ENCODE peak calls at places on chromosome 12, in ten cellular contexts. U is GM06990, I is breast epithelium, O is MM.1S, H is right atrium auricular region, S is sigmoid colon, T is HCT116, G is tibial nerve, F is cardiac muscle cell, Z is heart left ventricle. C is an unnamed sample. For H3K36me3, the result is how much of the 10 kb centered on the place peaks cover.

GRCh38 chr12:34405286-34406227 is 383.3 kb downstream of the ALG10 start:
- DNase-seq in U (no peak), I (no peak), O (no peak), H (peak), S (peak), T (no peak), G (peak), F (no peak), Z (peak), C (no peak)

GRCh38 chr12:117850048-117850447 is 118.7 kb downstream of the KSR2 start:
- DNase-seq in U (no peak), I (no peak), O (peak), H (no peak), S (no peak), T (peak), G (no peak), F (peak), Z (no peak), C (peak)

GRCh38 chr12:124236651-124237050 is 58.2 kb upstream of the RFLNA start:
- DNase-seq in U (no peak), I (no peak), O (no peak), H (no peak), S (no peak), T (peak), G (no peak), F (no peak), Z (no peak), C (peak)

GRCh38 chr12:125340791-125341190 is 275.6 kb downstream of the AACS start:
- DNase-seq in U (no peak), I (no peak), O (no peak), H (peak), S (no peak), T (no peak), G (no peak), F (peak), Z (no peak), C (peak)

GRCh38 chr12:88501976-88502938 is 78.0 kb downstream of the KITLG start:
- DNase-seq in U (no peak), I (no peak), O (no peak), H (no peak), S (no peak), T (no peak), G (no peak), F (no peak), Z (no peak), C (peak)

GRCh38 chr12:40647651-40648050 is 44.6 kb upstream of the CNTN1 start:
- DNase-seq in U (no peak), I (no peak), O (no peak), H (no peak), S (no peak), T (peak), G (no peak), F (no peak), Z (no peak), C (peak)

GRCh38 chr12:21428241-21428640 is 9.2 kb upstream of the PYROXD1 start:
- DNase-seq in U (no peak), I (no peak), O (no peak), H (no peak), S (no peak), T (no peak), G (no peak), F (no peak), Z (no peak), C (no peak)

GRCh38 chr12:111766608-111767361 is at the start of gene ALDH2:
- DNase-seq in U (peak), I (no peak), O (no peak), H (peak), S (peak), T (peak), G (peak), F (peak), Z (peak), C (no peak)

GRCh38 chr12:34347367-34347766 is 325.1 kb downstream of the ALG10 start:
- DNase-seq in U (no peak), I (no peak), O (no peak), H (no peak), S (no peak), T (no peak), G (no peak), F (no peak), Z (no peak), C (no peak)

GRCh38 chr12:105172037-105172436 is 63.9 kb downstream of the APPL2 start:
- DNase-seq in U (no peak), I (no peak), O (no peak), H (no peak), S (no peak), T (no peak), G (no peak), F (no peak), Z (no peak), C (no peak)
- H3K36me3 ChIP-seq in U (under half), I (under half), O (under half), H (half or more), S (under half), T (under half), G (half or more), F (under half), Z (half or more), C (under half)

DNA sequence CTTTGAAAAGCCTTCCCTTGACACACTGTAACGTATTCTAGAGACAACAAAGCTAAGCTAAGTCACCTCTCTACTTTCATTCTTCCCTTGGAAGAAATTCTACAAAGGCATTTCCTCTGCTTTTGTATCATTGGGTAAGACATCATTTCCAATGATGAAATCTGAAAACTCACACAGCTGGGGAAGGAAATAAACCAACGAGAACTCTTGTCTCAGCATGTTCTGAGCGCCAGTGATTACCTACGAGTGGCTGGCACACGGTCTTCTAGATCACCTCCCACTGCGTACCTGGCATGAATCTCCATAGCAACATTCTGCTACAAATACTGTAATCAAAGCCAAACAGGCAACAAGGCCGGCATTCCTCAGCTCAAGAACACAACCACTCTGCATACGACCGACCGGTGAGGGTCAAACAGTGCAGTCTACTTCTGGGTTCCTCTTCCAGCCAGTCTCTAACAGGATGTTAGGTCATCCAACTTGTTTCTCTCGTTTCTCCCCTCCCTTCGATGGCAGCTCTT is 7.6 kb downstream of the VPS37B start:
- DNase-seq in U (no peak), I (peak), O (peak), H (peak), S (no peak), T (peak), G (no peak), F (no peak), Z (no peak), C (peak)
- H3K4me3 ChIP-seq in U (peak), I (peak), O (peak), H (no peak), S (no peak), T (peak), G (no peak), F (no peak), Z (peak), C (no peak)

GRCh38 chr12:115860619-115861018 is 416.9 kb downstream of the MED13L start:
- DNase-seq in U (no peak), I (no peak), O (no peak), H (no peak), S (no peak), T (no peak), G (no peak), F (no peak), Z (no peak), C (no peak)

GRCh38 chr12:115852054-115852453 is 425.4 kb downstream of the MED13L start:
- DNase-seq in U (no peak), I (no peak), O (no peak), H (no peak), S (no peak), T (no peak), G (no peak), F (no peak), Z (no peak), C (no peak)

GRCh38 chr12:115859231-115859630 is 418.3 kb downstream of the MED13L start:
- DNase-seq in U (no peak), I (no peak), O (no peak), H (no peak), S (no peak), T (no peak), G (no peak), F (no peak), Z (no peak), C (no peak)

GRCh38 chr12:115857160-115857920 is 420.2 kb downstream of the MED13L start:
- DNase-seq in U (no peak), I (no peak), O (no peak), H (no peak), S (no peak), T (no peak), G (no peak), F (no peak), Z (no peak), C (no peak)

DNA sequence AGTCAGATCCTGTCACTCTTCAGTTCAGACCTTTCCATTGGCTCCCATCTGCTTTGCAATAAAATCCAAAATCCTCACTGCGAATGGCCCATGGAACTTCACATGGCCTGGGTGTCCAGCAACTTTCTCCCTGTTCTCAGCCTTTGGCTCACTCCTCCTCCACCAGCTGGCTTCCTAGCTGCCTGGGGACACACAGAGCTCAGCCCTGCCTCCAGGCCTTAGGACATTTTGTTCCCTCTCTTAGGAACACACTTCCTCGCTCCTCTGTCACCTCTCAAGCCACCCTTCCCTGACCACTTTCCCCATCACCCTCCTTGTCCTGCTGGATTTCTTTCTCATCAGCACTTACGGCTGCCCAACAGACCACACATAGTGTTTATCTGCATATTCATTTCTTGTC is 419.6 kb downstream of the MED13L start:
- DNase-seq in U (no peak), I (no peak), O (no peak), H (no peak), S (no peak), T (no peak), G (no peak), F (no peak), Z (no peak), C (no peak)
- TF ChIP-seq CTCF in U (no peak), I (no peak), O (no peak), H (no peak), S (no peak), T (no peak), G (no peak), F (no peak), Z (no peak), C (no peak)

DNA sequence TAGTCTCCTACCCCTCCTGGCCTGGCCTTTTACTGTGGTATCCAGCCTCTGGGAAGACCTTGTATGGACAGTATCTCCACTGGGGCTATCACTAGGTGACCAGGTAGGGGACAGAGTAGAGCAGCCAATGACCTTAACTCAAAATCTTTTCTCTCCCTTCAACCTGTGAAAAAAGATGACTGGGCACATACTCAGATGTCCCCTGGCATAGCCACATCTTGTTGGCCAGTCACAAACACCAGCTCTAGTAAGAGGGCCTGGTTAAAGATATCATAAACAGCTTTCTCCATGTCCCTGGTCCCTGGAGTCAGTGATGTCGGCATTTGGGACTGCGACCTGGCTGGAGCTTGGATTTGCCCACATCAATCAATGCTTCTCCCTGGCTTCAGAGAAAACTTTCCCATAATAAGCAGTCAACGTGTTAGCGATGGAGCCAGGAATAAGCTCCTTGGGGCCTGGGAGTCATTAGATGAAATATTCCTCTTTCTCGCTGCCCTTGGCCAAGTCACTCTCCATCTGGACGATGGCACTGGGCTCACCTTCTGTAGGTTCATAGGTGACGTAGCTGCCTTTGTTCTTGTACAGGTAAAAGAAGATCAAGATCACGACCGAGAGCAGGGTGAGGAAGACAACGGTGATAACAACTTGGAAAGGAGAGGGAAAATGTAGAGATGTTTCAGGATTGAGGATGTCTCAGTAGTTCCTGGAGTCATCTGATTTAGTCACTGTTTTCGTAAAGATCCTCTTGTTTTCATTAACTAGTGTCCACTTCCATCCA is 7.0 kb downstream of the DAZAP2 start:
- DNase-seq in U (no peak), I (no peak), O (no peak), H (no peak), S (no peak), T (no peak), G (no peak), F (no peak), Z (no peak), C (no peak)
- H3K36me3 ChIP-seq in U (under half), I (under half), O (under half), H (under half), S (under half), T (under half), G (half or more), F (under half), Z (half or more), C (under half)

GRCh38 chr12:133046698-133047097 is 9.4 kb downstream of the ZNF84 start:
- DNase-seq in U (no peak), I (no peak), O (no peak), H (no peak), S (no peak), T (no peak), G (no peak), F (no peak), Z (no peak), C (no peak)
- H3K4me3 ChIP-seq in U (no peak), I (no peak), O (no peak), H (no peak), S (no peak), T (no peak), G (no peak), F (no peak), Z (no peak), C (no peak)

GRCh38 chr12:132163041-132163910 is 19.0 kb downstream of the NOC4L start:
- DNase-seq in U (no peak), I (no peak), O (no peak), H (no peak), S (no peak), T (no peak), G (no peak), F (no peak), Z (no peak), C (no peak)

GRCh38 chr12:132162508-132163031 is 18.3 kb downstream of the NOC4L start:
- DNase-seq in U (peak), I (no peak), O (no peak), H (no peak), S (no peak), T (no peak), G (no peak), F (no peak), Z (peak), C (no peak)

GRCh38 chr12:132164426-132164825 is 20.2 kb downstream of the NOC4L start:
- DNase-seq in U (no peak), I (no peak), O (no peak), H (no peak), S (no peak), T (no peak), G (no peak), F (no peak), Z (no peak), C (no peak)

GRCh38 chr12:132165584-132165983 is 21.3 kb downstream of the NOC4L start:
- DNase-seq in U (no peak), I (no peak), O (no peak), H (no peak), S (no peak), T (no peak), G (no peak), F (no peak), Z (no peak), C (no peak)

GRCh38 chr12:132163911-132164288 is 19.6 kb downstream of the NOC4L start:
- DNase-seq in U (no peak), I (no peak), O (no peak), H (no peak), S (no peak), T (no peak), G (no peak), F (no peak), Z (no peak), C (no peak)
- TF ChIP-seq CTCF in U (no peak), I (no peak), O (no peak), H (no peak), S (no peak), T (peak), G (no peak), F (peak), Z (no peak), C (peak)

GRCh38 chr12:339557-340195 is 49.4 kb downstream of the KDM5A start:
- DNase-seq in U (no peak), I (no peak), O (no peak), H (no peak), S (no peak), T (no peak), G (no peak), F (no peak), Z (no peak), C (no peak)

GRCh38 chr12:332581-333205 is 56.4 kb downstream of the KDM5A start:
- DNase-seq in U (no peak), I (no peak), O (no peak), H (no peak), S (no peak), T (no peak), G (no peak), F (no peak), Z (no peak), C (peak)

GRCh38 chr12:331287-331686 is 57.8 kb downstream of the KDM5A start:
- DNase-seq in U (no peak), I (no peak), O (no peak), H (no peak), S (no peak), T (no peak), G (no peak), F (no peak), Z (no peak), C (no peak)

GRCh38 chr12:334114-334513 is 55.0 kb downstream of the KDM5A start:
- DNase-seq in U (no peak), I (no peak), O (no peak), H (no peak), S (no peak), T (no peak), G (no peak), F (no peak), Z (no peak), C (no peak)

DNA sequence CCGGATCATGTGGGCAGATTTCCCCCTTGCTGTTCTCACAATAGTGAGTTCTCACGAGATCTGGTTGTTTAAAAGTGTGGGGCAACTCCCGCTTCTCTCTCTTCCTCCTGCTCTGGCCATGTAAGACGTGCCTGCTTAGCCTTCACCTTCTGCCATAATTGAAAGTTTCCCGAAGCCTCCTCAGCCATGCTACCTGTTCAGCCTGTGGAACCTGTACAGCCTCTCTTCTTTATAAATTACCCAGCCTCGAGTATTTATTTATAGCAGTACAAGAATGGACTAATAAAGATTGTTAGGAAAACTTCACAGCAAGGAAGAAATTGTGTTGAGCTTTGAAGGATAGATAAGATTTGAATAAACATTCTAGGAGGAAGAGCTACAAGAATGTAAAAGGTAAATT is 52.1 kb downstream of the KDM5A start:
- DNase-seq in U (no peak), I (no peak), O (no peak), H (no peak), S (no peak), T (no peak), G (no peak), F (no peak), Z (no peak), C (no peak)
- H3K36me3 ChIP-seq in U (under half), I (under half), O (under half), H (under half), S (under half), T (under half), G (half or more), F (under half), Z (half or more), C (under half)

C was measured in bronchial epithelial cell.